ENCODE peak calls at places on chromosomes 12 and 14, in six cellular contexts. U, I, H, N, W and J are unnamed samples. For H3K4me1, the result is how much of the 10 kb centered on the place peaks cover.

GRCh38 chr12:107503129-107503850 is 182.3 kb upstream of the PWP1 start:
- DNase-seq in U (no peak), I (no peak), H (no peak), N (no peak), W (no peak), J (no peak)

GRCh38 chr14:76123426-76124095 is 28.2 kb upstream of the GPATCH2L start:
- DNase-seq in U (no peak), I (no peak), H (no peak), N (no peak), W (no peak), J (no peak)

GRCh38 chr12:126353604-126354003 is 1288.4 kb downstream of the AACS start:
- DNase-seq in U (no peak), I (no peak), H (no peak), N (no peak), W (no peak), J (no peak)

GRCh38 chr14:76201162-76201561 is 49.4 kb downstream of the GPATCH2L start:
- DNase-seq in U (no peak), I (peak), H (no peak), N (no peak), W (peak), J (no peak)

GRCh38 chr12:54460317-54460935 is 13.0 kb downstream of the GTSF1 start:
- DNase-seq in U (no peak), I (no peak), H (no peak), N (no peak), W (no peak), J (no peak)

GRCh38 chr14:76950043-76951020 is 78.2 kb downstream of the IRF2BPL start:
- DNase-seq in U (no peak), I (peak), H (no peak), N (peak), W (no peak), J (no peak)

GRCh38 chr12:119448737-119449136 is 114.2 kb downstream of the CCDC60 start:
- DNase-seq in U (no peak), I (no peak), H (no peak), N (no peak), W (no peak), J (no peak)

GRCh38 chr12:121811434-121812319 is 7.9 kb downstream of the SETD1B start:
- DNase-seq in U (peak), I (peak), H (no peak), N (peak), W (peak), J (peak)

GRCh38 chr14:76490735-76491134 is 114.8 kb downstream of the ESRRB start:
- DNase-seq in U (no peak), I (no peak), H (no peak), N (no peak), W (no peak), J (no peak)

GRCh38 chr12:92255741-92256140 is 110.1 kb upstream of the BTG1 start:
- DNase-seq in U (no peak), I (no peak), H (no peak), N (no peak), W (no peak), J (no peak)

GRCh38 chr14:61128382-61129167 is 147.5 kb downstream of the SLC38A6 start:
- DNase-seq in U (no peak), I (peak), H (no peak), N (no peak), W (no peak), J (no peak)

GRCh38 chr14:71371711-71372396 is 464.6 kb downstream of the PCNX1 start:
- DNase-seq in U (no peak), I (peak), H (no peak), N (no peak), W (no peak), J (no peak)

GRCh38 chr12:118498171-118498570 is 121.8 kb downstream of the SUDS3 start:
- DNase-seq in U (peak), I (no peak), H (no peak), N (no peak), W (no peak), J (no peak)

GRCh38 chr14:80395031-80395430 is 183.7 kb upstream of the DIO2 start:
- DNase-seq in U (no peak), I (peak), H (no peak), N (no peak), W (no peak), J (no peak)

GRCh38 chr12:130636370-130636769 is 79.7 kb downstream of the RIMBP2 start:
- DNase-seq in U (no peak), I (no peak), H (no peak), N (no peak), W (no peak), J (no peak)

GRCh38 chr14:37597538-37598084 is 2.2 kb downstream of the TTC6 start:
- DNase-seq in U (peak), I (no peak), H (no peak), N (no peak), W (no peak), J (peak)
- TF ChIP-seq POLR2A in U (no peak), I (no peak), H (no peak), N (no peak), W (no peak), J (no peak)

DNA sequence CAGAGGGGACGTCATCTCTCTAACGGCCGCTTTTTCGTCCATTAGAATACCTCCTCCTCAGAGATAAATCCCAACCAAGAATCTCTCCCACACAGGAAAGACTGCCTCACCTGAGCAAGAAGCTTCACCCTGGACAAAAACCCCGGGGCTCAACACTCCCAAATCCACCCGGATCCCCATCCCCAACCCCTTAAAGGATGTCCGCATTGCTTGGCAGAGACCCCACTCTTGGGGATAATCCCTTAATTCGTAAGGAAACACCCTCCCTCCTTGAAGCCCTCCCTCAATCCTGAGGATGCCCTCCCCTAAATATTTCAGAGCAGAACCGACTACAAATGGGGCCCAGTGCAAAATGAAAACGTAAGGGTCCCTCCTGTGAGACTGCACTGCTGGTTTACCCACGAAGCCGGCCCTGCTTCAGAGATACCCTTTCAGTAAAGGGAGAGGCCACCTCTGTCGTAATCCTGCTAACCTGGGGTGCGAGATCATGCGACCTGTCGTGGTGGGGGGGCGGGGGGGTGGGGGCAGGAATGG is 657 bp upstream of the DYNLL1 start:
- DNase-seq in U (no peak), I (no peak), H (no peak), N (no peak), W (peak), J (no peak)
- H3K27ac ChIP-seq in U (peak), I (peak), H (peak), N (no peak), W (peak), J (peak)

GRCh38 chr12:122874081-122874480 is 21.8 kb downstream of the VPS37B start:
- DNase-seq in U (no peak), I (no peak), H (no peak), N (peak), W (no peak), J (no peak)
- H3K4me1 ChIP-seq in U (under half), I (under half), H (under half), N (half or more), W (under half), J (half or more)

GRCh38 chr14:22552001-22552826 is 36.8 kb downstream of the DAD1 start:
- DNase-seq in U (no peak), I (no peak), H (no peak), N (no peak), W (no peak), J (no peak)
- TF ChIP-seq POLR2A in U (no peak), I (no peak), H (no peak), N (no peak), W (no peak), J (no peak)

GRCh38 chr12:52147983-52148540 is 43.8 kb downstream of the KRT80 start:
- DNase-seq in U (no peak), I (no peak), H (no peak), N (no peak), W (no peak), J (no peak)

GRCh38 chr12:52147367-52147972 is 44.3 kb downstream of the KRT80 start:
- DNase-seq in U (peak), I (peak), H (peak), N (peak), W (peak), J (peak)

GRCh38 chr12:52149182-52149641 is 42.6 kb downstream of the KRT80 start:
- DNase-seq in U (peak), I (no peak), H (no peak), N (peak), W (no peak), J (peak)

GRCh38 chr12:52149651-52150241 is 42.1 kb downstream of the KRT80 start:
- DNase-seq in U (peak), I (no peak), H (no peak), N (peak), W (no peak), J (no peak)

DNA sequence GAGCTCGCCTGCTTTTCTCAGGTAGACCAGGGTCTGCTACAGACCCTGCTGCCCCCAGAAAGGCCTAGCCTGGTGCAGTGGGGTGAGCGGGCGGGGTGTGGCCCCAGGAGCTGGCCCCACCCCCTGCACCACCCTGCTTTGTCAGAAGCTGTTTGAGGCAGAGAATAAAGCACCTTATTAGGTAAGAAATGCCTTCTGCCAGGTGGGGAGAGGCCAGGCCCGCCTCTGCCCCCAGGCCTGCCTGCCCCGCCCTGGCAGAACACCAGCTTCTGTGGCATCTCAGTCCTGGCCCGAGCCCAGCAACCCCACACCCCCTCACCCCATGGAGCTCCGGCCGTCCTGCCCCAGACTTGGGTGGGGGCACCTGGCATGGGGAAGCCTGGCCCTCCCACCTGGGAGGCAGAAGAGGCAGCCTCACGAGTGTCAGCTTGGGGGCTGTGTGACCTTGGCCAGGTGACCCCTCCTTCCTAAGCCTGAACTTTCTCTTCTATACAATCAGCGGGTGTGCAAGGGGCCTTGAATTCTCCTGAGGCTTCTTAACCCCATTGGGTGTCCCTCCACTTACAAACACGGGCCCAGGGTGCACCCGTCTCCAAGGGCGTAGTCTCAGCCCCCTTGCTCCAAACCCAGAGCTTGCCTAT is 43.2 kb downstream of the KRT80 start:
- DNase-seq in U (peak), I (no peak), H (peak), N (peak), W (peak), J (peak)
- H3K27ac ChIP-seq in U (peak), I (peak), H (peak), N (peak), W (peak), J (peak)